ENCODE peak calls at places on chromosomes 3 and 15, in six cellular contexts. E is tibial nerve; C is ovary; J is right lobe of liver; I is CD8-positive, alpha-beta T cell; S is tibial artery. N is an unnamed sample.

GRCh38 chr3:125556314-125556713 is 36.3 kb upstream of the SNX4 start:
- DNase-seq in E (no peak), C (no peak), J (no peak), I (no peak), S (no peak), N (no peak)

GRCh38 chr3:128416578-128417150 is 50.0 kb downstream of the DNAJB8 start:
- DNase-seq in E (no peak), C (no peak), J (no peak), I (no peak), S (no peak), N (no peak)

GRCh38 chr3:45958333-45958791 is 15.1 kb downstream of the CXCR6 start:
- DNase-seq in E (no peak), C (no peak), J (no peak), I (no peak), S (no peak), N (no peak)

GRCh38 chr3:18716821-18717220 is 291.7 kb upstream of the SATB1 start:
- DNase-seq in E (no peak), C (no peak), J (no peak), I (no peak), S (no peak), N (no peak)

GRCh38 chr15:40878785-40879184 is 4.8 kb upstream of the RHOV start:
- DNase-seq in E (no peak), C (no peak), J (no peak), I (no peak), S (no peak), N (no peak)

GRCh38 chr3:190533511-190534282 is 19.8 kb downstream of the IL1RAP start:
- DNase-seq in E (peak; percentile 33), C (peak; percentile 52), J (no peak), I (no peak), S (peak; percentile 72), N (no peak)

GRCh38 chr3:178671261-178672191 is 135.3 kb downstream of the KCNMB2 start:
- DNase-seq in E (no peak), C (no peak), J (no peak), I (no peak), S (no peak), N (no peak)

GRCh38 chr15:79724312-79724711 is 172.5 kb downstream of the MTHFS start:
- DNase-seq in E (no peak), C (no peak), J (no peak), I (no peak), S (no peak), N (no peak)

GRCh38 chr15:90225504-90226234 is 8.1 kb downstream of the CIB1 start:
- DNase-seq in E (no peak), C (no peak), J (no peak), I (no peak), S (no peak), N (no peak)

GRCh38 chr15:100201376-100202280 is 140.1 kb downstream of the ADAMTS17 start:
- DNase-seq in E (no peak), C (no peak), J (peak; percentile 32), I (no peak), S (no peak), N (no peak)

GRCh38 chr3:149790265-149790664 is 2.1 kb downstream of the ANKUB1 start:
- DNase-seq in E (no peak), C (no peak), J (no peak), I (no peak), S (no peak), N (no peak)

GRCh38 chr15:80604583-80605506 is 90.3 kb upstream of the ABHD17C start:
- DNase-seq in E (no peak), C (no peak), J (no peak), I (no peak), S (no peak), N (no peak)

GRCh38 chr3:22231061-22231460 is 480.1 kb upstream of the ZNF385D start:
- DNase-seq in E (no peak), C (no peak), J (no peak), I (no peak), S (no peak), N (no peak)

GRCh38 chr15:38073278-38073930 is 139.0 kb downstream of the TMCO5A start:
- DNase-seq in E (no peak), C (no peak), J (peak; percentile 58), I (no peak), S (no peak), N (no peak)

GRCh38 chr3:71493372-71493771 is 90.2 kb downstream of the FOXP1 start:
- DNase-seq in E (no peak), C (no peak), J (no peak), I (peak; percentile 35), S (no peak), N (no peak)

GRCh38 chr15:74133703-74134386 is 3.5 kb downstream of the ISLR2 start:
- DNase-seq in E (no peak), C (no peak), J (no peak), I (no peak), S (no peak), N (no peak)

GRCh38 chr3:112117826-112118571 is 15.0 kb downstream of the GCSAM start:
- DNase-seq in E (no peak), C (no peak), J (no peak), I (no peak), S (peak; percentile 35), N (no peak)

GRCh38 chr15:69340243-69340991 is 41.7 kb downstream of the PAQR5 start:
- DNase-seq in E (no peak), C (no peak), J (no peak), I (no peak), S (no peak), N (no peak)

GRCh38 chr15:63203451-63204090 is 14.2 kb downstream of the RAB8B start:
- DNase-seq in E (no peak), C (no peak), J (no peak), I (peak; percentile 4), S (no peak), N (no peak)

GRCh38 chr3:123876858-123877257 is 7.3 kb downstream of the MYLK start:
- DNase-seq in E (no peak), C (no peak), J (no peak), I (no peak), S (no peak), N (no peak)

GRCh38 chr3:51945031-51945840 is 3.1 kb downstream of the PARP3 start:
- DNase-seq in E (no peak), C (peak; percentile 17), J (peak; percentile 48), I (no peak), S (no peak), N (no peak)

GRCh38 chr3:133991637-133992036 is 38.1 kb downstream of the SLCO2A1 start:
- DNase-seq in E (no peak), C (no peak), J (no peak), I (no peak), S (no peak), N (no peak)

GRCh38 chr3:260911-261310 is 64.3 kb downstream of the CHL1 start:
- DNase-seq in E (no peak), C (no peak), J (no peak), I (no peak), S (no peak), N (no peak)

GRCh38 chr15:78452485-78452884 is 14.5 kb downstream of the IREB2 start:
- DNase-seq in E (no peak), C (no peak), J (no peak), I (no peak), S (no peak), N (no peak)

GRCh38 chr3:70612920-70613319 is 300.5 kb upstream of the MDFIC2 start:
- DNase-seq in E (no peak), C (no peak), J (no peak), I (no peak), S (no peak), N (no peak)

GRCh38 chr3:127820871-127821853 is 1.2 kb downstream of the MGLL start:
- DNase-seq in E (no peak), C (no peak), J (peak; percentile 84), I (no peak), S (peak; percentile 48), N (no peak)

GRCh38 chr15:99019558-99020540 is 12.3 kb upstream of the PGPEP1L start:
- DNase-seq in E (no peak), C (no peak), J (no peak), I (no peak), S (no peak), N (no peak)

GRCh38 chr3:41612853-41613252 is 349.1 kb downstream of the ULK4 start:
- DNase-seq in E (no peak), C (no peak), J (no peak), I (no peak), S (no peak), N (no peak)

GRCh38 chr3:11592460-11593298 is 51.0 kb downstream of the VGLL4 start:
- DNase-seq in E (no peak), C (no peak), J (no peak), I (no peak), S (no peak), N (no peak)

GRCh38 chr3:11600501-11601282 is 43.0 kb downstream of the VGLL4 start:
- DNase-seq in E (peak; percentile 44), C (peak; percentile 78), J (no peak), I (no peak), S (peak; percentile 75), N (no peak)

GRCh38 chr3:11591401-11592266 is 52.1 kb downstream of the VGLL4 start:
- DNase-seq in E (peak; percentile 51), C (peak; percentile 60), J (no peak), I (no peak), S (peak; percentile 64), N (no peak)

GRCh38 chr3:11593318-11594034 is 50.2 kb downstream of the VGLL4 start:
- DNase-seq in E (no peak), C (no peak), J (no peak), I (no peak), S (no peak), N (no peak)

DNA sequence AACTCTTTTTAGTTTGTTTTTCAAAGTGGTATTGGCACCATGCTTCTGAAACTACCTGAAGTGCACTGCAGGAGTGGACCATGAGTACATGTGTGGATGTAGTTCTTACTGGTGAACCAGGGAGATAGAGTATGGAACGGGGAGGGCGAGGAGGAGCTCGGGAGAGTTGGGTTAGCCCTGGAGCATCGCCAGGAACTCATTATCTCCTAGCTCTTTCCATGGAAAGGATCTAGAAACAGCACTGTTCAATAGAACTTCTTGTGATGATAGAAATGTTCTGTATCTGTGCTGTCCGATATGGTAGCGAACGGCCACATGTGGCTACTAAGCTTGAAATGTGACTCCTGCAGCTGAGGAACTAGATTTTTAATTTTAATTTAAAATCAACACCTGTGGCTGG is 47.3 kb downstream of the VGLL4 start:
- DNase-seq in E (no peak), C (peak; percentile 56), J (no peak), I (no peak), S (no peak), N (no peak)
- H3K9me3 ChIP-seq in E (no peaks in the 10 kb centered on the region), C (no peaks in the 10 kb centered on the region), J (no peaks in the 10 kb centered on the region), I (no peaks in the 10 kb centered on the region), S (no peaks in the 10 kb centered on the region), N (no peaks in the 10 kb centered on the region)

GRCh38 chr3:97009427-97010019 is 195.1 kb downstream of the EPHA6 start:
- DNase-seq in E (no peak), C (no peak), J (no peak), I (no peak), S (no peak), N (no peak)
- H3K9me3 ChIP-seq in E (no peaks in the 10 kb centered on the region), C (no peaks in the 10 kb centered on the region), J (no peaks in the 10 kb centered on the region), I (no peaks in the 10 kb centered on the region), S (peaks cover 6% of the 10 kb centered on the region), N (no peaks in the 10 kb centered on the region)

GRCh38 chr15:25333049-25333448 is 105.8 kb downstream of the UBE3A start:
- DNase-seq in E (no peak), C (no peak), J (no peak), I (no peak), S (no peak), N (no peak)
- H3K9me3 ChIP-seq in E (no peaks in the 10 kb centered on the region), C (no peaks in the 10 kb centered on the region), J (no peaks in the 10 kb centered on the region), I (no peaks in the 10 kb centered on the region), S (no peaks in the 10 kb centered on the region), N (no peaks in the 10 kb centered on the region)

GRCh38 chr15:29114277-29115092 is 155.1 kb downstream of the NSMCE3 start:
- DNase-seq in E (no peak), C (no peak), J (no peak), I (no peak), S (no peak), N (no peak)
- H3K9me3 ChIP-seq in E (no peaks in the 10 kb centered on the region), C (no peaks in the 10 kb centered on the region), J (no peaks in the 10 kb centered on the region), I (no peaks in the 10 kb centered on the region), S (no peaks in the 10 kb centered on the region), N (no peaks in the 10 kb centered on the region)

GRCh38 chr15:25407950-25408349 is 30.9 kb downstream of the UBE3A start:
- DNase-seq in E (no peak), C (no peak), J (no peak), I (no peak), S (no peak), N (no peak)
- H3K9me3 ChIP-seq in E (no peaks in the 10 kb centered on the region), C (no peaks in the 10 kb centered on the region), J (no peaks in the 10 kb centered on the region), I (no peaks in the 10 kb centered on the region), S (no peaks in the 10 kb centered on the region), N (no peaks in the 10 kb centered on the region)

N was measured in T-helper 17 cell.